ENCODE peak calls at places on chromosomes 6 and 20, in five cellular contexts. One of them, this sample, is unnamed.

GRCh38 chr6:157953580-157954091 is 28.0 kb upstream of the SYNJ2 start:
- DNase-seq in GM12878: no peak
- DNase-seq in H1: no peak
- DNase-seq in HepG2: peak; percentile 39
- DNase-seq in SK-N-SH: no peak
- DNase-seq in this sample: no peak

GRCh38 chr6:11601776-11602605 is 64.4 kb downstream of the TMEM170B start:
- DNase-seq in GM12878: no peak
- DNase-seq in H1: no peak
- DNase-seq in HepG2: no peak
- DNase-seq in SK-N-SH: no peak
- DNase-seq in this sample: no peak

GRCh38 chr20:21324126-21324525 is 21.0 kb downstream of the XRN2 start:
- DNase-seq in GM12878: no peak
- DNase-seq in H1: no peak
- DNase-seq in HepG2: no peak
- DNase-seq in SK-N-SH: no peak
- DNase-seq in this sample: no peak

GRCh38 chr6:133947302-133947900 is 5.6 kb upstream of the TBPL1 start:
- DNase-seq in GM12878: no peak
- DNase-seq in H1: no peak
- DNase-seq in HepG2: no peak
- DNase-seq in SK-N-SH: no peak
- DNase-seq in this sample: no peak

GRCh38 chr6:139965393-139965792 is 590.9 kb upstream of the CITED2 start:
- DNase-seq in GM12878: no peak
- DNase-seq in H1: no peak
- DNase-seq in HepG2: no peak
- DNase-seq in SK-N-SH: no peak
- DNase-seq in this sample: no peak

GRCh38 chr6:71082033-71082620 is 125.3 kb upstream of the B3GAT2 start:
- DNase-seq in GM12878: no peak
- DNase-seq in H1: no peak
- DNase-seq in HepG2: no peak
- DNase-seq in SK-N-SH: no peak
- DNase-seq in this sample: no peak

GRCh38 chr6:90294614-90294988 is 2.0 kb downstream of the BACH2 start:
- DNase-seq in GM12878: no peak
- DNase-seq in H1: no peak
- DNase-seq in HepG2: no peak
- DNase-seq in SK-N-SH: peak; percentile 21
- DNase-seq in this sample: no peak

GRCh38 chr6:16656451-16656850 is 104.8 kb downstream of the ATXN1 start:
- DNase-seq in GM12878: no peak
- DNase-seq in H1: no peak
- DNase-seq in HepG2: no peak
- DNase-seq in SK-N-SH: no peak
- DNase-seq in this sample: no peak

GRCh38 chr20:50259705-50260479 is 69.3 kb downstream of the CEBPB start:
- DNase-seq in GM12878: no peak
- DNase-seq in H1: no peak
- DNase-seq in HepG2: no peak
- DNase-seq in SK-N-SH: no peak
- DNase-seq in this sample: peak; percentile 64

GRCh38 chr6:104312851-104313250 is 546.9 kb downstream of the HACE1 start:
- DNase-seq in GM12878: no peak
- DNase-seq in H1: no peak
- DNase-seq in HepG2: no peak
- DNase-seq in SK-N-SH: no peak
- DNase-seq in this sample: no peak

GRCh38 chr6:1597924-1598323 is 11.8 kb upstream of the FOXC1 start:
- DNase-seq in GM12878: no peak
- DNase-seq in H1: no peak
- DNase-seq in HepG2: peak; percentile 37
- DNase-seq in SK-N-SH: no peak
- DNase-seq in this sample: no peak

GRCh38 chr6:17584241-17584803 is 15.8 kb upstream of the FAM8A1 start:
- DNase-seq in GM12878: no peak
- DNase-seq in H1: no peak
- DNase-seq in HepG2: peak; percentile 67
- DNase-seq in SK-N-SH: peak; percentile 69
- DNase-seq in this sample: peak; percentile 56

GRCh38 chr20:63441777-63442493 is 30.5 kb downstream of the KCNQ2 start:
- DNase-seq in GM12878: peak; percentile 26
- DNase-seq in H1: no peak
- DNase-seq in HepG2: peak; percentile 58
- DNase-seq in SK-N-SH: peak; percentile 86
- DNase-seq in this sample: no peak

DNA sequence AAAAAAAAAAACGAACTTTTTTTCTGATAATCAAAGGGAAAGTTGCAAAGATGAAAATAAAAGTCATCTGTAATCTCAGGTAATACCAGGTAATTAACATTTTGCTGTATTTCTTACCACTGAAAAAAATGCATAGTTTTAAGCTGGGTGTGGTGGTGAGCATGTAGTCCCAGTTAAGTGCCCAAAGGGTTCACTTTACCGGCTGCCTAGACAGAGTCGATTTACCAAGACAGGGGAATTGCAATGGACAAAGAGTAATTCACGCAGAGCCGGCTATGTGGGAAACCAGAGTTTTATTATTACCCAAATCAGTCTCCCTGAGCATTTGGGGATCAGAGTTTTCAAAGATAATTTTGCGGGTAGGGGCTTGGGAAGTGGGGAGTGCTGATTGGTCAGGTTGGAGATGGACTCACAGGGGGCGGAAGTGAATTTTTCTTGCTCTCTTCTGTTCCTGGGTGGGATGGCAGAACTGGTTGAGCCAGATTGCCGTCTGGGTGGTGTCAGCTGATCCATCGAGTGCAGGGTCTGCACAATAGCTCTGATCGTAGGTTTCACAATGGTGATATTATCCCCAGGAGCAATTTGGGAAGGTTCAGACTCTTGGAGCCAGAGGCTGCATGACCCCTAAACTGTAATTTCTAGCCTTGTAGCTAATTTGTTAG is 51.9 kb downstream of the RPF2 start:
- DNase-seq in GM12878: no peak
- DNase-seq in H1: peak; percentile 10
- DNase-seq in HepG2: no peak
- DNase-seq in SK-N-SH: no peak
- DNase-seq in this sample: no peak
- TF ChIP-seq YY1 in GM12878: no peak
- TF ChIP-seq YY1 in H1: no peak
- TF ChIP-seq YY1 in HepG2: no peak
- TF ChIP-seq YY1 in SK-N-SH: no peak
- TF ChIP-seq YY1 in this sample: no peak

GRCh38 chr6:169045486-169045885 is 208.2 kb downstream of the THBS2 start:
- DNase-seq in GM12878: no peak
- DNase-seq in H1: no peak
- DNase-seq in HepG2: no peak
- DNase-seq in SK-N-SH: no peak
- DNase-seq in this sample: no peak
- TF ChIP-seq CHD2 in GM12878: no peak
- TF ChIP-seq CHD2 in H1: no peak
- TF ChIP-seq CHD2 in HepG2: no peak
- TF ChIP-seq CHD2 in SK-N-SH: no peak
- TF ChIP-seq CHD2 in this sample: no peak

GRCh38 chr6:143110572-143110971 is 49.9 kb downstream of the AIG1 start:
- DNase-seq in GM12878: no peak
- DNase-seq in H1: no peak
- DNase-seq in HepG2: no peak
- DNase-seq in SK-N-SH: no peak
- DNase-seq in this sample: no peak
- TF ChIP-seq SIN3A in GM12878: no peak
- TF ChIP-seq SIN3A in H1: no peak
- TF ChIP-seq SIN3A in HepG2: no peak
- TF ChIP-seq SIN3A in SK-N-SH: no peak
- TF ChIP-seq SIN3A in this sample: no peak

GRCh38 chr6:159959976-159960384 is 8.9 kb upstream of the IGF2R start:
- DNase-seq in GM12878: no peak
- DNase-seq in H1: no peak
- DNase-seq in HepG2: no peak
- DNase-seq in SK-N-SH: no peak
- DNase-seq in this sample: no peak
- TF ChIP-seq YY1 in GM12878: no peak
- TF ChIP-seq YY1 in H1: no peak
- TF ChIP-seq YY1 in HepG2: no peak
- TF ChIP-seq YY1 in SK-N-SH: no peak
- TF ChIP-seq YY1 in this sample: no peak

DNA sequence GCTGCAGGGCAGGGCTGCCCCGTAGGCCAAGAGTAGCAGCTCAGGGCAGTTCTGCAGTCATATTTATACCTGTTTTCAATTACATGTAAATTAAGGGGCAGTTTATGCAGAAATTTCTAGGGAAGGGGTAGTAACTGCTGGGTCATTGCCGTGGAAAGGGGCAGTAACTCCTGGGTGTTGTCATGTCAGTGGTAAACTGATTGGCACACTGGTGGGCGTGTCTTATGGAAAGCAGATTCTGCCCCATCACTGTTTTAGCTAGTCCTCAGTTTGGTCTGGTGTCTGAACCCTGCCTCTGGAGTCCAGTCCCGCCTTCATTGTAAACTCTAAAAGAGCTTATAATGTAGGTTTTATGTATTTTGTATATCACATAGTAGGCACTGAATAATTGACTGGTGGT is 22.1 kb downstream of the MAP3K4 start:
- DNase-seq in GM12878: no peak
- DNase-seq in H1: no peak
- DNase-seq in HepG2: no peak
- DNase-seq in SK-N-SH: no peak
- DNase-seq in this sample: no peak
- TF ChIP-seq CHD2 in GM12878: no peak
- TF ChIP-seq CHD2 in H1: no peak
- TF ChIP-seq CHD2 in HepG2: no peak
- TF ChIP-seq CHD2 in SK-N-SH: no peak
- TF ChIP-seq CHD2 in this sample: no peak

DNA sequence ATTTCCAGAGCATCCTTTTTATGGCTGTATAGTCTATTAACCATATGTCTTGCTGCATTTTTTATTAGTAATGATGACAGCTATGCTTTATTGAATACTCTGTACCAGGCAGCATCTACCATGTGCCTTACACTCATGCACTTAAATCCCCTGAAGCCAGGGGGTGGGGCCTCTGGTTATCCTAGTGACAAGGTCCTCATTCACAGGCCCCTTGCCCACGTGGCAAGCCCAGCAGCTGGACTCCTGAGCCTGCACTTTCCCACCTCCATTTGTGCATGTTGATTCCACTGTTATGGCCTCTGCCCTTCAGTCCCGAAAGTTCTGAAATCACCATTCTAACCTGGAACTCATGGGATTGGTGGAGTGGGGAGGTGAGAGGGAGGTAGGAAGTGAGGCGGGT is 22.3 kb downstream of the ACTR5 start:
- DNase-seq in GM12878: no peak
- DNase-seq in H1: no peak
- DNase-seq in HepG2: peak; percentile 37
- DNase-seq in SK-N-SH: no peak
- DNase-seq in this sample: no peak
- TF ChIP-seq SIN3A in GM12878: no peak
- TF ChIP-seq SIN3A in H1: no peak
- TF ChIP-seq SIN3A in HepG2: no peak
- TF ChIP-seq SIN3A in SK-N-SH: no peak
- TF ChIP-seq SIN3A in this sample: no peak